ENCODE peak calls at places on chromosomes 2 and 18, in seven cellular contexts. One of them, this sample, is unnamed.

GRCh38 chr2:200208041-200208440 is 98.5 kb upstream of the SPATS2L start:
- DNase-seq in transverse colon: no peak
- DNase-seq in A549: no peak
- DNase-seq in suprapubic skin: no peak
- DNase-seq in sigmoid colon: no peak
- DNase-seq in upper lobe of left lung: no peak
- DNase-seq in stomach: no peak
- DNase-seq in this sample: no peak

GRCh38 chr18:56166914-56167313 is 471.5 kb downstream of the TXNL1 start:
- DNase-seq in transverse colon: no peak
- DNase-seq in A549: no peak
- DNase-seq in suprapubic skin: no peak
- DNase-seq in sigmoid colon: no peak
- DNase-seq in upper lobe of left lung: no peak
- DNase-seq in stomach: no peak
- DNase-seq in this sample: no peak

GRCh38 chr2:36473230-36473629 is 117.7 kb downstream of the CRIM1 start:
- DNase-seq in transverse colon: no peak
- DNase-seq in A549: no peak
- DNase-seq in suprapubic skin: no peak
- DNase-seq in sigmoid colon: no peak
- DNase-seq in upper lobe of left lung: no peak
- DNase-seq in stomach: no peak
- DNase-seq in this sample: no peak

GRCh38 chr2:18093196-18093595 is 214.7 kb downstream of the KCNS3 start:
- DNase-seq in transverse colon: no peak
- DNase-seq in A549: no peak
- DNase-seq in suprapubic skin: no peak
- DNase-seq in sigmoid colon: no peak
- DNase-seq in upper lobe of left lung: no peak
- DNase-seq in stomach: no peak
- DNase-seq in this sample: no peak

GRCh38 chr2:128782411-128783192 is 463.9 kb upstream of the HS6ST1 start:
- DNase-seq in transverse colon: no peak
- DNase-seq in A549: no peak
- DNase-seq in suprapubic skin: peak
- DNase-seq in sigmoid colon: peak
- DNase-seq in upper lobe of left lung: peak
- DNase-seq in stomach: peak
- DNase-seq in this sample: no peak

GRCh38 chr2:101998556-101999121 is 6.9 kb downstream of the IL1R2 start:
- DNase-seq in transverse colon: no peak
- DNase-seq in A549: no peak
- DNase-seq in suprapubic skin: no peak
- DNase-seq in sigmoid colon: no peak
- DNase-seq in upper lobe of left lung: no peak
- DNase-seq in stomach: no peak
- DNase-seq in this sample: no peak

GRCh38 chr2:40814621-40815020 is 362.7 kb upstream of the SLC8A1 start:
- DNase-seq in transverse colon: no peak
- DNase-seq in A549: no peak
- DNase-seq in suprapubic skin: no peak
- DNase-seq in sigmoid colon: no peak
- DNase-seq in upper lobe of left lung: no peak
- DNase-seq in stomach: no peak
- DNase-seq in this sample: no peak

GRCh38 chr2:20224716-20225293 is at the start of gene SDC1:
- DNase-seq in transverse colon: peak
- DNase-seq in A549: peak
- DNase-seq in suprapubic skin: peak
- DNase-seq in sigmoid colon: peak
- DNase-seq in upper lobe of left lung: peak
- DNase-seq in stomach: peak
- DNase-seq in this sample: peak

GRCh38 chr2:177397501-177398289 is 5.1 kb downstream of the AGPS start:
- DNase-seq in transverse colon: peak
- DNase-seq in A549: peak
- DNase-seq in suprapubic skin: no peak
- DNase-seq in sigmoid colon: peak
- DNase-seq in upper lobe of left lung: no peak
- DNase-seq in stomach: no peak
- DNase-seq in this sample: no peak

GRCh38 chr18:25370391-25370790 is 18.4 kb upstream of the ZNF521 start:
- DNase-seq in transverse colon: no peak
- DNase-seq in A549: no peak
- DNase-seq in suprapubic skin: no peak
- DNase-seq in sigmoid colon: no peak
- DNase-seq in upper lobe of left lung: no peak
- DNase-seq in stomach: no peak
- DNase-seq in this sample: no peak

GRCh38 chr2:212777020-212777491 is 238.5 kb upstream of the ERBB4 start:
- DNase-seq in transverse colon: no peak
- DNase-seq in A549: peak
- DNase-seq in suprapubic skin: no peak
- DNase-seq in sigmoid colon: no peak
- DNase-seq in upper lobe of left lung: no peak
- DNase-seq in stomach: no peak
- DNase-seq in this sample: no peak

DNA sequence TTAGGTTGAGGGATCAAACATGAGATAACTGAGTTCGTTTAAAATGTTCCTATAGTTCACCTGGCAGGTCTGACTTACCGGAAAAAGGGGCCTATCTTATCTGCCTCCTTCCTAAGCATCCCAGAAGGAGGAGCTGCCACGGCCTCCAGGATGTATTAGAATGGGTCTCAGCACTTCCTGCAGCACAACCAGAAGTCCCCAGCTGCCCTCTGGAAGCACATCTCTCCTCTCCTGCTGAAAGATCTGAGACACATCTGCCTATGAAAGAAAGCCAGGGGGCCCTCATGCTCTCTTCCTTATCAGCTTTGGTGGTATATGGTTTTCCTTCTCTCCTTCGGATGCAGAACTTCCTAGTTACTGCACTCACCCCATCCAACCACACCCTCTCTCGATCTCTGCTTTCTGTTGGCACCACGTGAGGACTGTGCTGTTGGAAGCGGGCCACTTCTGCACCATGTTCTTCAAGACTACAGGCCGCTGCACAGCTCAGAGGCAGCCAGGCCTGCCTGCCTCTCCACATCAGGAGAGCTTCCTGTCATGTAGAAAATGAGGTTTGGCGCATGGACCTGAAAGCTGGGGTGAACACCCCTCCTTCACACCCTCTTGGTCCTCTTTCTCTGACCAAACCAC is 6.5 kb downstream of the IGFBP5 start:
- DNase-seq in transverse colon: no peak
- DNase-seq in A549: no peak
- DNase-seq in suprapubic skin: peak
- DNase-seq in sigmoid colon: peak
- DNase-seq in upper lobe of left lung: peak
- DNase-seq in stomach: peak
- DNase-seq in this sample: peak
- TF ChIP-seq EP300 in transverse colon: no peak
- TF ChIP-seq EP300 in A549: no peak
- TF ChIP-seq EP300 in suprapubic skin: no peak
- TF ChIP-seq EP300 in sigmoid colon: no peak
- TF ChIP-seq EP300 in upper lobe of left lung: no peak
- TF ChIP-seq EP300 in stomach: no peak
- TF ChIP-seq EP300 in this sample: no peak

GRCh38 chr2:237739101-237739500 is 59.5 kb upstream of the RBM44 start:
- DNase-seq in transverse colon: no peak
- DNase-seq in A549: no peak
- DNase-seq in suprapubic skin: no peak
- DNase-seq in sigmoid colon: peak
- DNase-seq in upper lobe of left lung: no peak
- DNase-seq in stomach: no peak
- DNase-seq in this sample: no peak
- TF ChIP-seq POLR2A in transverse colon: no peak
- TF ChIP-seq POLR2A in A549: no peak
- TF ChIP-seq POLR2A in suprapubic skin: no peak
- TF ChIP-seq POLR2A in sigmoid colon: peak
- TF ChIP-seq POLR2A in upper lobe of left lung: no peak
- TF ChIP-seq POLR2A in stomach: no peak
- TF ChIP-seq POLR2A in this sample: no peak

GRCh38 chr2:191740776-191741175 is 62.8 kb downstream of the NABP1 start:
- DNase-seq in transverse colon: no peak
- DNase-seq in A549: no peak
- DNase-seq in suprapubic skin: no peak
- DNase-seq in sigmoid colon: no peak
- DNase-seq in upper lobe of left lung: no peak
- DNase-seq in stomach: no peak
- DNase-seq in this sample: no peak
- H3K4me3 ChIP-seq in transverse colon: no peak
- H3K4me3 ChIP-seq in A549: no peak
- H3K4me3 ChIP-seq in suprapubic skin: no peak
- H3K4me3 ChIP-seq in sigmoid colon: no peak
- H3K4me3 ChIP-seq in upper lobe of left lung: no peak
- H3K4me3 ChIP-seq in stomach: no peak
- H3K4me3 ChIP-seq in this sample: no peak

GRCh38 chr2:16117791-16118610 is 177.7 kb downstream of the MYCN start:
- DNase-seq in transverse colon: no peak
- DNase-seq in A549: no peak
- DNase-seq in suprapubic skin: no peak
- DNase-seq in sigmoid colon: no peak
- DNase-seq in upper lobe of left lung: no peak
- DNase-seq in stomach: no peak
- DNase-seq in this sample: no peak
- TF ChIP-seq EP300 in transverse colon: no peak
- TF ChIP-seq EP300 in A549: no peak
- TF ChIP-seq EP300 in suprapubic skin: no peak
- TF ChIP-seq EP300 in sigmoid colon: no peak
- TF ChIP-seq EP300 in upper lobe of left lung: no peak
- TF ChIP-seq EP300 in stomach: no peak
- TF ChIP-seq EP300 in this sample: no peak

GRCh38 chr18:73688851-73689659 is 458.6 kb downstream of the FBXO15 start:
- DNase-seq in transverse colon: no peak
- DNase-seq in A549: no peak
- DNase-seq in suprapubic skin: no peak
- DNase-seq in sigmoid colon: no peak
- DNase-seq in upper lobe of left lung: no peak
- DNase-seq in stomach: no peak
- DNase-seq in this sample: no peak
- TF ChIP-seq POLR2A in transverse colon: no peak
- TF ChIP-seq POLR2A in A549: no peak
- TF ChIP-seq POLR2A in suprapubic skin: no peak
- TF ChIP-seq POLR2A in sigmoid colon: no peak
- TF ChIP-seq POLR2A in upper lobe of left lung: no peak
- TF ChIP-seq POLR2A in stomach: no peak
- TF ChIP-seq POLR2A in this sample: no peak

GRCh38 chr2:57160976-57161375 is 885.6 kb upstream of the VRK2 start:
- DNase-seq in transverse colon: no peak
- DNase-seq in A549: no peak
- DNase-seq in suprapubic skin: no peak
- DNase-seq in sigmoid colon: no peak
- DNase-seq in upper lobe of left lung: no peak
- DNase-seq in stomach: no peak
- DNase-seq in this sample: no peak
- H3K4me3 ChIP-seq in transverse colon: no peak
- H3K4me3 ChIP-seq in A549: no peak
- H3K4me3 ChIP-seq in suprapubic skin: no peak
- H3K4me3 ChIP-seq in sigmoid colon: no peak
- H3K4me3 ChIP-seq in upper lobe of left lung: no peak
- H3K4me3 ChIP-seq in stomach: no peak
- H3K4me3 ChIP-seq in this sample: no peak

GRCh38 chr18:22817844-22818243 is 115.3 kb upstream of the RBBP8 start:
- DNase-seq in transverse colon: no peak
- DNase-seq in A549: no peak
- DNase-seq in suprapubic skin: no peak
- DNase-seq in sigmoid colon: no peak
- DNase-seq in upper lobe of left lung: peak
- DNase-seq in stomach: no peak
- DNase-seq in this sample: no peak

GRCh38 chr18:22826726-22827125 is 106.4 kb upstream of the RBBP8 start:
- DNase-seq in transverse colon: no peak
- DNase-seq in A549: no peak
- DNase-seq in suprapubic skin: no peak
- DNase-seq in sigmoid colon: no peak
- DNase-seq in upper lobe of left lung: no peak
- DNase-seq in stomach: no peak
- DNase-seq in this sample: no peak

GRCh38 chr18:22827216-22827615 is 105.9 kb upstream of the RBBP8 start:
- DNase-seq in transverse colon: no peak
- DNase-seq in A549: no peak
- DNase-seq in suprapubic skin: no peak
- DNase-seq in sigmoid colon: no peak
- DNase-seq in upper lobe of left lung: no peak
- DNase-seq in stomach: no peak
- DNase-seq in this sample: no peak

GRCh38 chr18:22822841-22823508 is 110.2 kb upstream of the RBBP8 start:
- DNase-seq in transverse colon: no peak
- DNase-seq in A549: no peak
- DNase-seq in suprapubic skin: no peak
- DNase-seq in sigmoid colon: no peak
- DNase-seq in upper lobe of left lung: no peak
- DNase-seq in stomach: no peak
- DNase-seq in this sample: no peak

GRCh38 chr18:22822024-22822423 is 111.1 kb upstream of the RBBP8 start:
- DNase-seq in transverse colon: no peak
- DNase-seq in A549: no peak
- DNase-seq in suprapubic skin: no peak
- DNase-seq in sigmoid colon: no peak
- DNase-seq in upper lobe of left lung: peak
- DNase-seq in stomach: no peak
- DNase-seq in this sample: no peak
- TF ChIP-seq EP300 in transverse colon: no peak
- TF ChIP-seq EP300 in A549: no peak
- TF ChIP-seq EP300 in suprapubic skin: no peak
- TF ChIP-seq EP300 in sigmoid colon: no peak
- TF ChIP-seq EP300 in upper lobe of left lung: no peak
- TF ChIP-seq EP300 in stomach: no peak
- TF ChIP-seq EP300 in this sample: no peak

GRCh38 chr2:54947121-54947520 is 103.1 kb downstream of the RTN4 start:
- DNase-seq in transverse colon: no peak
- DNase-seq in A549: no peak
- DNase-seq in suprapubic skin: no peak
- DNase-seq in sigmoid colon: no peak
- DNase-seq in upper lobe of left lung: no peak
- DNase-seq in stomach: no peak
- DNase-seq in this sample: no peak

GRCh38 chr2:54947596-54948519 is 102.4 kb downstream of the RTN4 start:
- DNase-seq in transverse colon: no peak
- DNase-seq in A549: no peak
- DNase-seq in suprapubic skin: no peak
- DNase-seq in sigmoid colon: no peak
- DNase-seq in upper lobe of left lung: no peak
- DNase-seq in stomach: no peak
- DNase-seq in this sample: no peak

GRCh38 chr2:54946220-54946568 is 104.1 kb downstream of the RTN4 start:
- DNase-seq in transverse colon: no peak
- DNase-seq in A549: no peak
- DNase-seq in suprapubic skin: no peak
- DNase-seq in sigmoid colon: no peak
- DNase-seq in upper lobe of left lung: no peak
- DNase-seq in stomach: no peak
- DNase-seq in this sample: peak

GRCh38 chr2:54944724-54945326 is 105.4 kb downstream of the RTN4 start:
- DNase-seq in transverse colon: no peak
- DNase-seq in A549: no peak
- DNase-seq in suprapubic skin: no peak
- DNase-seq in sigmoid colon: no peak
- DNase-seq in upper lobe of left lung: no peak
- DNase-seq in stomach: no peak
- DNase-seq in this sample: no peak

GRCh38 chr2:54945401-54946219 is 104.6 kb downstream of the RTN4 start:
- DNase-seq in transverse colon: no peak
- DNase-seq in A549: peak
- DNase-seq in suprapubic skin: peak
- DNase-seq in sigmoid colon: peak
- DNase-seq in upper lobe of left lung: peak
- DNase-seq in stomach: peak
- DNase-seq in this sample: peak
- TF ChIP-seq POLR2A in transverse colon: no peak
- TF ChIP-seq POLR2A in A549: no peak
- TF ChIP-seq POLR2A in suprapubic skin: no peak
- TF ChIP-seq POLR2A in sigmoid colon: no peak
- TF ChIP-seq POLR2A in upper lobe of left lung: peak
- TF ChIP-seq POLR2A in stomach: no peak
- TF ChIP-seq POLR2A in this sample: no peak

This sample was measured in ovary.